ENCODE peak calls at places on chromosomes 16 and 17, in seven cellular contexts. Q, B, A, T, U, Y and H are unnamed samples.

GRCh38 chr17:183021-183420 is 1.6 kb upstream of the DOC2B start:
- DNase-seq in Q (no peak), B (no peak), A (no peak), T (no peak), U (no peak), Y (no peak), H (no peak)

GRCh38 chr16:2482181-2483107 is 7.5 kb downstream of the TBC1D24 start:
- DNase-seq in Q (no peak), B (no peak), A (peak), T (no peak), U (no peak), Y (no peak), H (no peak)

GRCh38 chr17:78142113-78142861 is 3.9 kb upstream of the C17orf99 start:
- DNase-seq in Q (peak), B (peak), A (no peak), T (no peak), U (no peak), Y (peak), H (no peak)

GRCh38 chr17:83099570-83100181 is 20.3 kb downstream of the METRNL start:
- DNase-seq in Q (no peak), B (no peak), A (peak), T (no peak), U (no peak), Y (no peak), H (no peak)

GRCh38 chr17:5467416-5467815 is 1.4 kb downstream of the DHX33 start:
- DNase-seq in Q (no peak), B (no peak), A (peak), T (no peak), U (no peak), Y (no peak), H (no peak)

GRCh38 chr16:11978080-11978479 is 1.5 kb downstream of the SNX29 start:
- DNase-seq in Q (no peak), B (no peak), A (no peak), T (no peak), U (no peak), Y (no peak), H (no peak)

GRCh38 chr16:1407749-1408148 is 6.8 kb downstream of the UNKL start:
- DNase-seq in Q (no peak), B (no peak), A (peak), T (no peak), U (no peak), Y (no peak), H (no peak)

GRCh38 chr16:67928561-67929364 is 2.9 kb downstream of the CTRL start:
- DNase-seq in Q (peak), B (peak), A (peak), T (no peak), U (no peak), Y (peak), H (peak)

GRCh38 chr17:81565231-81565630 is 13.1 kb upstream of the FAAP100 start:
- DNase-seq in Q (no peak), B (no peak), A (no peak), T (no peak), U (no peak), Y (no peak), H (no peak)

GRCh38 chr16:28304214-28304613 is 11.9 kb downstream of the SBK1 start:
- DNase-seq in Q (no peak), B (peak), A (no peak), T (no peak), U (no peak), Y (peak), H (no peak)

GRCh38 chr16:65117701-65118448 is 4.0 kb downstream of the CDH11 start:
- DNase-seq in Q (peak), B (peak), A (peak), T (peak), U (no peak), Y (peak), H (peak)

GRCh38 chr16:84806890-84807258 is 12.9 kb upstream of the CRISPLD2 start:
- DNase-seq in Q (no peak), B (no peak), A (no peak), T (no peak), U (no peak), Y (no peak), H (no peak)
- H3K4me3 ChIP-seq in Q (peak), B (peak), A (no peak), T (no peak), U (no peak), Y (no peak), H (peak)

GRCh38 chr16:71198408-71198807 is 32.1 kb downstream of the HYDIN start:
- DNase-seq in Q (no peak), B (no peak), A (no peak), T (no peak), U (no peak), Y (no peak), H (no peak)
- TF ChIP-seq SIN3A in Q (no peak), B (no peak), A (no peak), T (no peak), U (no peak), Y (no peak), H (no peak)

GRCh38 chr17:74211141-74211928 is 2.0 kb upstream of the TTYH2 start:
- DNase-seq in Q (no peak), B (peak), A (no peak), T (no peak), U (no peak), Y (no peak), H (no peak)
- H3K4me3 ChIP-seq in Q (peak), B (no peak), A (no peak), T (peak), U (peak), Y (no peak), H (no peak)

DNA sequence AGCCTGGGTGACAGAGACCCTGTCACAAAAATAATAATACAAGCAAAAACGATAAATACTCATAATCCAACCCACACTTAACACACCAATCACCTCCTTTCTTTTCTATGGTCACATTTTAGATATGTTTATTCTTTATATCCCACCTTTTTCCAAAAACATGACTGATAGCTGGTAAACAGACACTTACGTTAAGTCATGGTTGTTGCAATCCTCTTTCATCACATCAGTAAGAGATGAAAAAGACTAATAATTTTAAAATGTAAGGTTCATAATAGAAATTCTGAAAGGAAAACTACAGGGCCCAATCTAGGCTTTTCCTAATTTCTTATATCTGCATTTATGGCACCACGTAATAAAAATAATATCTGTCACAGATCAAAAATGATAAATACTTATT is 10.2 kb downstream of the SMURF2 start:
- DNase-seq in Q (no peak), B (no peak), A (no peak), T (no peak), U (no peak), Y (no peak), H (no peak)
- TF ChIP-seq SIN3A in Q (no peak), B (no peak), A (no peak), T (no peak), U (no peak), Y (no peak), H (no peak)

DNA sequence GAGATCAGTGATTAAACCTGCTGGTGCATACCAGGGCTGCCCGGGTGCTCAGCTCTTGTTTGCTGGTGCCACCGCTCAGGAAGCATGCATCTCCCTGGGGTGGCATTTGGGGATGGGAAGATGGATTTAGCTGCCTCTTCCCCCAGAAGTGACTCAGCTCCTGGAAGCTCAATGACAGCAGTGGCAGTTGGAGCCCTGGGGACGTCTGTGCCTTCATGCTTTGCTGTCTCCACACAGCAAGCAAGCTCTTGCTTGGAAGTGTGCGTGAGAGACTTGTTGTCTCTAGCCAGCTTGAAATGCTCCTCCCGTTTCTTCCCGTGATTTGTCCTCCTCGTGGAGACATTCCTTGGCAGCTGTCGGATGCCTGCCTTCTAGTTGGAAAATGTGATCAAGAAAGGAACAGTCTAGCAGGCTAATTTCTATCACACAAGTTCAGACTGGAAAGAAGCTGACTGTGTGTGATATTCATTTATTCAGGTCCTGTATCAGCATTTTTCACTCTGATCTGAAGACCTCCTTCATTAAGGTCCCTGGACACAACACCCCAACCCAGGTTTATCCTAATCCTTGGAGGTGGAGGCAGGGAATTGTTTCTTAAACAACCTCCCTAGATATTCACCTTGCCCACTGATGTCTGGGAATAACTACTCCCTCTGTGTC is 73.0 kb downstream of the BMERB1 start:
- DNase-seq in Q (no peak), B (no peak), A (no peak), T (no peak), U (no peak), Y (no peak), H (no peak)
- H3K4me3 ChIP-seq in Q (no peak), B (no peak), A (no peak), T (no peak), U (no peak), Y (no peak), H (no peak)

GRCh38 chr16:81273223-81273940 is 34.9 kb downstream of the BCO1 start:
- DNase-seq in Q (no peak), B (no peak), A (no peak), T (no peak), U (no peak), Y (no peak), H (no peak)
- TF ChIP-seq SIN3A in Q (no peak), B (no peak), A (no peak), T (no peak), U (no peak), Y (no peak), H (no peak)

GRCh38 chr16:86511317-86512161 is 1.2 kb downstream of the FOXF1 start:
- DNase-seq in Q (no peak), B (no peak), A (no peak), T (no peak), U (no peak), Y (no peak), H (no peak)
- H3K4me3 ChIP-seq in Q (no peak), B (no peak), A (no peak), T (no peak), U (no peak), Y (no peak), H (no peak)

DNA sequence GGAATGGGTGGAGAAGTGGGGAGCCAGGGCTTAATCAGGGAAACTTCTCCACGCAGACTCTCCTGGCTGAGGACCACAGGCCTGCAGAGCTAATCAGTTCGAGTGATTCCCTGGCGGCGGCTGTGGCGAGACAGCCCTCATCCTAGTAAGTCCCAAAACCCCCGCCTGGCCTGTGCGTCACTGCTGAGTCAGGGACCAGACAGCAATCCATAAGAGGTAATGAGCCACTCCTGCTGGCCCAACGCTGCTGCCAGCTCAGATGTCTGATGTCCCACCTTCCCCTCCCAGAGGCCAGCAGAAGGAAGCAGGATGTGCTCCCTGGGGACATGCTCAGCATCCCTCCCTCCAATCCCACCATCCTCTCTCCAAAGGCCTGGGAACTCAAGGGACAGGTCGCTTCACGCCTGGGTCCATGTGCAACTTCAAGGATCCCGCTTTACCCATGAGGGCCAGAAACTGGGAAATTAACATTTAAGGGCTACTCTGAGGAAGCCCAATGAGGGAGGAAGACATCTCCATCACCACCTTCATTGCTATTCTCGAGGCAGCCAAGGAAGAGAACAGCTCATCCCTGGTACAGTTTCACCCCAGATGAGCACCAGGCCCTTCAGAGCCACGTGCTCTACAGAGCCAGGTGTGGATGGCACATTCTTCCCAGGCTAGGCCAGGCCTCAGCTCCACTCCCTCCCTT is 7.9 kb downstream of the ACLY start:
- DNase-seq in Q (no peak), B (no peak), A (no peak), T (no peak), U (no peak), Y (no peak), H (no peak)
- TF ChIP-seq SIN3A in Q (no peak), B (no peak), A (peak), T (no peak), U (no peak), Y (no peak), H (no peak)

DNA sequence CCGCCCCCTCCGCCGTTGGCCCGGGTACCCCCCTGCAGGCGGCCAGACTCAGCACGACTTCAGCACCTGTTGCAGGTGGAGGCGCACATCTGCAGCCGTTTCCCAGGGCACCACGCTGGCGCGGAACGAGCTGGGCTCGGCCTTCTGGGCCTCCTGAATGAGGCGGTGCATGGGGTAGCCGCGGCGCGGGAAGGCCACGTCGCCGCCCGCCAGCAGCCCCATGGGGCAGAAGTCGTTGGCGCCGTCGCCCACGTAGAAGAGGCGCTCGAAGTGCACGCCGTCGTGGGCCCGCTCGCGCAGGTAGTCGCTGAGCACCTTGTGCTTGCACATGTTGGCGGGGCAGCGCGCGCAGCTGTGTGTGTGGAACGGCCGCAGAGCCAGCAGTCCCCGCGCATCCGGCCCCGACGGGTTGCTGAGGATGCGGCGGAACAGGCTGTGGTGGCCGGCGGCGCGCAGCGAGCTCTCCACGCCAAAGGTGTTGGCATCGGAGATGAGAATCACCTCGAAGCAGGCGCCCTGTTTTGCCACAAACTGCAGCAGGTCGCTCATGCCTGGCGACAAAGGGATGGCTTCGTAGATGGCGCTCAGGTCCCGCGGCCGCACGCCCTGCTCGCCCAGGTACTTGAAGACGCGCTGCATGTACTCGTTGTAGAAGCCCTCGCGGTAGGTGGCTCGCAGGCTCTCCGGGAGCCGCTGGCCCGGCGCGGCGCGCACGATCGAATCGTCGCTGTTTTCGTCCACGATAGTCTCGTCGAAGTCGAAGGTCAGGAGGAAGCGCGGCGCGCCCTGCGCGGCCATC is 6.2 kb downstream of the PHOSPHO1 start:
- DNase-seq in Q (no peak), B (no peak), A (peak), T (no peak), U (no peak), Y (no peak), H (no peak)
- H3K4me3 ChIP-seq in Q (no peak), B (no peak), A (no peak), T (peak), U (peak), Y (no peak), H (no peak)